ENCODE peak calls at places on chromosome 10, in four cellular contexts. R, B, V and C are unnamed samples.

GRCh38 chr10:119395287-119396007 is 147.1 kb downstream of the RGS10 start:
- DNase-seq in R (no peak), B (no peak), V (no peak), C (no peak)

GRCh38 chr10:92627845-92628480 is 35.0 kb downstream of the KIF11 start:
- DNase-seq in B (no peak), R (no peak), V (no peak), C (no peak)

GRCh38 chr10:99595770-99596465 is 24.3 kb downstream of the SLC25A28 start:
- DNase-seq in V (no peak), R (no peak), B (peak), C (no peak)

GRCh38 chr10:38050212-38050611 is 39.7 kb downstream of the ZNF33A start:
- DNase-seq in R (no peak), B (no peak), V (no peak), C (no peak)

GRCh38 chr10:129031233-129032150 is 435.5 kb upstream of the MGMT start:
- DNase-seq in V (peak), B (peak), R (no peak), C (peak)

GRCh38 chr10:6164271-6165095 is 38.2 kb upstream of the PFKFB3 start:
- DNase-seq in V (no peak), B (no peak), R (no peak), C (no peak)

GRCh38 chr10:122199070-122199469 is 72.0 kb upstream of the BTBD16 start:
- DNase-seq in V (no peak), R (no peak), B (no peak), C (no peak)

GRCh38 chr10:103333934-103334520 is 16.9 kb downstream of the PCGF6 start:
- DNase-seq in V (peak), R (peak), B (no peak), C (no peak)

GRCh38 chr10:44756235-44756634 is 154.9 kb upstream of the TMEM72 start:
- DNase-seq in R (peak), V (no peak), B (no peak), C (no peak)

GRCh38 chr10:107708981-107709380 is 544.5 kb upstream of the SORCS1 start:
- DNase-seq in B (no peak), R (no peak), V (no peak), C (no peak)

GRCh38 chr10:36885746-36886145 is 239.7 kb upstream of the ANKRD30A start:
- DNase-seq in R (no peak), B (no peak), V (no peak), C (no peak)

GRCh38 chr10:70537398-70538194 is 59.0 kb downstream of the PALD1 start:
- DNase-seq in B (no peak), R (no peak), V (peak), C (no peak)

GRCh38 chr10:80453392-80453714 is 757 bp upstream of the TSPAN14 start:
- DNase-seq in V (no peak), R (no peak), B (no peak), C (no peak)

GRCh38 chr10:116723428-116724281 is 18.7 kb downstream of the HSPA12A start:
- DNase-seq in V (no peak), R (no peak), B (no peak), C (peak)